ENCODE peak calls at places on chromosome 20, in five cellular contexts. D is activated CD4-positive, alpha-beta T cell treated with anti-CD3 and anti-CD28 coated beads, Interleukin-2, amount 10 ng/mL, durations not matched to agents 7 days and 5 days; C is NCI-H345; K is activated T-helper 1 cell treated with Interleukin-2 at 50 U/mL for 16 hours; U is mesothelial cell of epicardium. O is an unnamed sample.

GRCh38 chr20:52193886-52194545 is 2.4 kb upstream of the ZFP64 start:
- DNase-seq in D (no peak), K (no peak), U (no peak), C (no peak), O (no peak)

GRCh38 chr20:47795214-47795667 is 10.0 kb upstream of the SULF2 start:
- DNase-seq in D (no peak), K (no peak), C (no peak), U (no peak), O (no peak)

GRCh38 chr20:11891827-11892521 is 25.7 kb upstream of the BTBD3 start:
- DNase-seq in C (peak), U (peak), D (peak), K (no peak), O (peak)

GRCh38 chr20:49446808-49447207 is 35.7 kb downstream of the KCNB1 start:
- DNase-seq in K (no peak), C (no peak), U (peak), D (no peak), O (no peak)

GRCh38 chr20:63099426-63100267 is 92.9 kb upstream of the BHLHE23 start:
- DNase-seq in C (no peak), U (no peak), K (no peak), D (no peak), O (no peak)

GRCh38 chr20:41247523-41248370 is 69.8 kb downstream of the ZHX3 start:
- DNase-seq in U (no peak), C (no peak), K (no peak), D (no peak), O (no peak)

GRCh38 chr20:53739799-53740785 is 146.5 kb upstream of the ZNF217 start:
- DNase-seq in C (no peak), D (peak), K (no peak), U (no peak), O (no peak)

GRCh38 chr20:44734938-44735337 is 10.7 kb upstream of the KCNK15 start:
- DNase-seq in D (no peak), K (no peak), U (no peak), C (no peak), O (no peak)

GRCh38 chr20:8267009-8267408 is 134.9 kb downstream of the PLCB1 start:
- DNase-seq in K (no peak), U (no peak), D (no peak), C (peak), O (no peak)

GRCh38 chr20:55538261-55538908 is 466.9 kb downstream of the CBLN4 start:
- DNase-seq in K (no peak), D (no peak), C (no peak), U (no peak), O (no peak)

GRCh38 chr20:5650191-5650691 is 100.0 kb upstream of the SHLD1 start:
- DNase-seq in D (no peak), C (no peak), U (no peak), K (no peak), O (no peak)

GRCh38 chr20:59028812-59029211 is 3.3 kb downstream of the ATP5F1E start:
- DNase-seq in K (no peak), U (no peak), D (no peak), C (no peak), O (no peak)

GRCh38 chr20:63755933-63756647 is 16.5 kb downstream of the SLC2A4RG start:
- DNase-seq in C (no peak), D (no peak), U (no peak), K (no peak), O (no peak)

GRCh38 chr20:36563415-36563814 is 10.0 kb upstream of the TGIF2 start:
- DNase-seq in K (no peak), U (no peak), C (no peak), D (no peak), O (no peak)

GRCh38 chr20:39042279-39043150 is 80.4 kb downstream of the DHX35 start:
- DNase-seq in K (no peak), D (no peak), U (no peak), C (no peak), O (no peak)

GRCh38 chr20:37388831-37389230 is 42.9 kb downstream of the SRC start:
- DNase-seq in U (no peak), C (no peak), K (no peak), D (no peak), O (no peak)

GRCh38 chr20:17536944-17537444 is 5.8 kb upstream of the BFSP1 start:
- DNase-seq in D (peak), K (peak), C (peak), U (peak), O (peak)

GRCh38 chr20:49846206-49846807 is 33.7 kb downstream of the SLC9A8 start:
- DNase-seq in C (peak), D (peak), K (peak), U (no peak), O (peak)

GRCh38 chr20:64053841-64054661 is 4.6 kb upstream of the SOX18 start:
- DNase-seq in U (no peak), D (no peak), K (no peak), C (no peak), O (no peak)

GRCh38 chr20:11080776-11081406 is 407.1 kb upstream of the JAG1 start:
- DNase-seq in D (no peak), C (no peak), U (no peak), K (no peak), O (no peak)

GRCh38 chr20:33862709-33863403 is 51.7 kb downstream of the CHMP4B start:
- DNase-seq in K (peak), C (peak), D (peak), U (peak), O (peak)

GRCh38 chr20:18092890-18093289 is 35.2 kb upstream of the OVOL2 start:
- DNase-seq in K (no peak), D (no peak), C (no peak), U (no peak), O (no peak)